ENCODE peak calls at places on chromosomes 2 and 18, in six cellular contexts. H is PC-3; X is stimulated activated naive CD4-positive, alpha-beta T cell; A is WTC11; V is naive thymus-derived CD4-positive, alpha-beta T cell; N is stimulated activated CD8-positive, alpha-beta memory T cell treated with anti-CD3 and anti-CD28 coated beads, Interleukin-12 subunit alpha, Interleukin-12 subunit beta, amount 100 ng/mL, for 1 hour. W is an unnamed sample.

GRCh38 chr2:211033765-211034164 is 477.4 kb downstream of the CPS1 start:
- DNase-seq in H (peak), X (no peak), A (no peak), V (no peak), N (no peak), W (no peak)

GRCh38 chr2:240644171-240644651 is 18.9 kb downstream of the GPR35 start:
- DNase-seq in H (no peak), X (no peak), A (no peak), V (no peak), N (no peak), W (no peak)

GRCh38 chr2:136135924-136136906 is 18.3 kb upstream of the CXCR4 start:
- DNase-seq in H (no peak), X (peak), A (no peak), V (peak), N (peak), W (no peak)

GRCh38 chr2:21371499-21372003 is 247.8 kb downstream of the TDRD15 start:
- DNase-seq in H (no peak), X (no peak), A (no peak), V (no peak), N (no peak), W (no peak)

GRCh38 chr2:667332-668000 is 9.7 kb downstream of the TMEM18 start:
- DNase-seq in H (peak), X (no peak), A (no peak), V (no peak), N (no peak), W (peak)

GRCh38 chr2:38747819-38748218 is 3.3 kb downstream of the SRSF7 start:
- DNase-seq in H (no peak), X (no peak), A (no peak), V (no peak), N (no peak), W (no peak)

GRCh38 chr18:52376104-52376503 is 36.1 kb downstream of the DCC start:
- DNase-seq in H (no peak), X (no peak), A (no peak), V (no peak), N (no peak), W (no peak)

GRCh38 chr18:55349685-55350084 is 238.3 kb downstream of the TCF4 start:
- DNase-seq in H (no peak), X (no peak), A (no peak), V (no peak), N (no peak), W (no peak)

GRCh38 chr2:99822487-99823218 is 319.7 kb downstream of the AFF3 start:
- DNase-seq in H (no peak), X (no peak), A (peak), V (no peak), N (no peak), W (no peak)

GRCh38 chr2:235229236-235229635 is 264.6 kb upstream of the AGAP1 start:
- DNase-seq in H (no peak), X (no peak), A (no peak), V (no peak), N (no peak), W (no peak)